ENCODE peak calls at places on chromosomes 5 and 9, in eight cellular contexts. J is activated T-cell treated with anti-CD3 and anti-CD28 coated beads, Interleukin-2, amount 50 U/mL, for 72 hours; U is cardiac septum; O is stimulated activated CD4-positive, alpha-beta T cell treated with anti-CD3 and anti-CD28 coated beads, Interleukin-1b, Interleukin-23, amount 100 ng/mL, for 24 hours; V is NCI-H1092 treated with DMSO at 0.1 percent for 48 hours; X is right lobe of liver; P is activated CD4-positive, CD25-positive, alpha-beta regulatory T cell treated with anti-CD3 and anti-CD28 coated beads, Interleukin-2, amount 50 U/mL, for 16 hours; R is astrocyte of the spinal cord. C is an unnamed sample.

GRCh38 chr5:176530983-176531901 is 6.0 kb downstream of the RNF44 start:
- DNase-seq in X (no peak), U (no peak), J (no peak), P (no peak), O (no peak), R (peak), V (peak), C (peak)

GRCh38 chr9:127898433-127899199 is 787 bp downstream of the ST6GALNAC6 start:
- DNase-seq in V (no peak), J (no peak), R (peak), O (no peak), P (no peak), X (peak), U (no peak), C (peak)

GRCh38 chr9:27943544-27943943 is 370.3 kb upstream of the C9orf72 start:
- DNase-seq in P (no peak), J (no peak), R (no peak), U (no peak), X (no peak), O (no peak), V (no peak), C (no peak)

GRCh38 chr5:76590027-76590426 is 33.2 kb downstream of the F2RL2 start:
- DNase-seq in U (no peak), V (no peak), O (no peak), X (no peak), P (no peak), J (no peak), R (no peak), C (no peak)

GRCh38 chr5:135244620-135245021 is 154.4 kb downstream of the MACROH2A1 start:
- DNase-seq in X (peak), J (no peak), U (no peak), O (no peak), P (no peak), R (no peak), V (no peak), C (no peak)

GRCh38 chr9:129776566-129776937 is 23.7 kb upstream of the PTGES start:
- DNase-seq in J (no peak), U (no peak), X (no peak), P (no peak), O (no peak), R (no peak), V (no peak), C (peak)

GRCh38 chr5:162683280-162683679 is 615.7 kb downstream of the GABRG2 start:
- DNase-seq in R (no peak), P (no peak), X (no peak), V (no peak), U (no peak), O (no peak), J (no peak), C (no peak)

GRCh38 chr5:55413644-55414043 is 105.9 kb downstream of the MTREX start:
- DNase-seq in R (no peak), P (no peak), O (no peak), X (no peak), U (no peak), J (no peak), V (no peak), C (no peak)

GRCh38 chr9:109602987-109603386 is 104.9 kb upstream of the PTPN3 start:
- DNase-seq in R (peak), J (no peak), U (no peak), P (no peak), X (peak), O (no peak), V (no peak), C (no peak)

GRCh38 chr5:141783599-141784296 is 94.5 kb downstream of the PCDH1 start:
- DNase-seq in R (no peak), X (no peak), O (no peak), P (no peak), U (no peak), V (no peak), J (no peak), C (no peak)

GRCh38 chr5:143505934-143506333 is 102.4 kb upstream of the NR3C1 start:
- DNase-seq in X (no peak), U (no peak), R (no peak), O (no peak), V (no peak), J (no peak), P (no peak), C (no peak)

GRCh38 chr5:118233601-118234000 is 754.7 kb downstream of the DTWD2 start:
- DNase-seq in X (no peak), R (peak), J (no peak), O (no peak), P (no peak), U (no peak), V (no peak), C (no peak)

GRCh38 chr9:18791074-18791473 is 241.9 kb downstream of the SAXO1 start:
- DNase-seq in V (no peak), J (no peak), R (peak), X (peak), P (no peak), U (no peak), O (no peak), C (peak)

GRCh38 chr9:120138955-120139354 is 441.0 kb downstream of the CDK5RAP2 start:
- DNase-seq in J (no peak), U (no peak), O (no peak), V (no peak), R (no peak), X (no peak), P (no peak), C (no peak)

GRCh38 chr5:33828611-33829286 is 63.0 kb downstream of the ADAMTS12 start:
- DNase-seq in X (no peak), R (no peak), J (no peak), O (no peak), P (no peak), V (peak), U (no peak), C (no peak)

GRCh38 chr5:132459983-132460834 is 30.4 kb downstream of the IRF1 start:
- DNase-seq in X (peak), J (no peak), U (peak), O (no peak), P (no peak), R (no peak), V (peak), C (no peak)

GRCh38 chr9:135081731-135082130 is 5.7 kb upstream of the OLFM1 start:
- DNase-seq in O (no peak), J (no peak), X (peak), R (no peak), U (peak), V (no peak), P (no peak), C (no peak)

GRCh38 chr5:158869092-158869491 is 230.6 kb downstream of the EBF1 start:
- DNase-seq in P (no peak), X (no peak), O (no peak), J (no peak), V (peak), R (no peak), U (no peak), C (no peak)

GRCh38 chr5:170508036-170508435 is 4.2 kb downstream of the KCNIP1 start:
- DNase-seq in P (no peak), J (no peak), U (no peak), X (no peak), V (no peak), O (no peak), R (no peak), C (no peak)

GRCh38 chr5:154740483-154740882 is 14.7 kb upstream of the LARP1 start:
- DNase-seq in X (peak), U (no peak), R (peak), J (no peak), O (no peak), P (no peak), V (no peak), C (peak)

GRCh38 chr9:85527331-85528015 is 214.3 kb downstream of the AGTPBP1 start:
- DNase-seq in J (no peak), X (no peak), R (no peak), V (no peak), P (no peak), U (no peak), O (no peak), C (no peak)

GRCh38 chr5:2995667-2996066 is 244.2 kb upstream of the IRX2 start:
- DNase-seq in R (no peak), U (no peak), J (no peak), O (no peak), V (no peak), X (no peak), P (no peak), C (no peak)

GRCh38 chr5:35478856-35479682 is 138.6 kb upstream of the SPEF2 start:
- DNase-seq in V (no peak), J (no peak), X (no peak), P (no peak), U (no peak), R (peak), O (no peak), C (peak)

GRCh38 chr9:99303177-99303576 is 81.1 kb downstream of the SEC61B start:
- DNase-seq in X (no peak), U (no peak), R (no peak), P (no peak), V (no peak), J (no peak), O (no peak), C (no peak)